ENCODE peak calls at places on chromosomes 11 and 22, in eight cellular contexts. E is naive thymus-derived CD8-positive, alpha-beta T cell; K is stimulated activated CD4-positive, alpha-beta T cell treated with anti-CD3 and anti-CD28 coated beads, Interleukin-4, amount 100 ng/mL, for 24 hours; D is activated gamma-delta T cell treated with Interleukin-2 at 50 U/mL for 16 hours; Z is brain pericyte; W is mucosa of descending colon; T is GM20000; Q is EH. H is an unnamed sample.

GRCh38 chr11:122161191-122161590 is 45.2 kb upstream of the BLID start:
- DNase-seq in D (no peak), T (no peak), Z (no peak), K (no peak), W (no peak), E (no peak), Q (no peak), H (no peak)

GRCh38 chr11:117378966-117379865 is 51.6 kb downstream of the CEP164 start:
- DNase-seq in E (no peak), K (no peak), T (no peak), W (no peak), D (no peak), Q (no peak), Z (no peak), H (no peak)

GRCh38 chr22:27581688-27582087 is 219.9 kb downstream of the MN1 start:
- DNase-seq in T (no peak), Z (no peak), E (no peak), K (no peak), Q (no peak), D (no peak), W (peak), H (no peak)

GRCh38 chr22:20021196-20022181 is 579 bp downstream of the TANGO2 start:
- DNase-seq in Q (peak), T (no peak), D (no peak), K (no peak), E (no peak), Z (no peak), W (peak), H (no peak)

GRCh38 chr22:17198188-17199130 is 20.8 kb downstream of the ADA2 start:
- DNase-seq in T (no peak), D (no peak), Z (no peak), E (no peak), Q (no peak), W (no peak), K (no peak), H (no peak)

GRCh38 chr11:117410861-117411725 is 83.4 kb downstream of the CEP164 start:
- DNase-seq in Q (no peak), T (no peak), K (no peak), Z (no peak), E (no peak), W (no peak), D (no peak), H (no peak)

GRCh38 chr11:14358729-14359439 is at the start of gene RRAS2:
- DNase-seq in Z (no peak), W (peak), D (peak), E (peak), Q (peak), T (peak), K (peak), H (peak)

GRCh38 chr11:120172921-120173705 is 35.2 kb upstream of the TRIM29 start:
- DNase-seq in W (no peak), K (no peak), T (peak), Z (no peak), E (no peak), Q (no peak), D (no peak), H (peak)

GRCh38 chr11:16986434-16987204 is 27.6 kb downstream of the PLEKHA7 start:
- DNase-seq in Z (no peak), K (peak), W (peak), T (peak), E (peak), Q (no peak), D (peak), H (peak)

GRCh38 chr11:44631831-44632230 is 66.4 kb downstream of the CD82 start:
- DNase-seq in Q (no peak), W (no peak), E (no peak), D (no peak), Z (no peak), T (no peak), K (no peak), H (no peak)

GRCh38 chr22:23281406-23282088 is 101.2 kb downstream of the BCR start:
- DNase-seq in W (peak), D (peak), E (peak), Z (peak), K (peak), Q (peak), T (peak), H (peak)

GRCh38 chr22:43185860-43186261 is 1.1 kb downstream of the TTLL12 start:
- DNase-seq in K (no peak), E (no peak), Q (peak), Z (no peak), W (peak), T (no peak), D (no peak), H (no peak)

GRCh38 chr11:128745296-128746183 is 51.7 kb downstream of the FLI1 start:
- DNase-seq in E (no peak), Q (peak), Z (no peak), T (no peak), W (no peak), K (no peak), D (no peak), H (no peak)

GRCh38 chr11:107858217-107859070 is at the start of gene SLC35F2:
- DNase-seq in D (peak), T (peak), K (peak), E (peak), Q (peak), W (peak), Z (no peak), H (peak)

GRCh38 chr22:45671783-45672563 is at the start of gene ATXN10:
- DNase-seq in K (peak), W (peak), Q (peak), E (peak), Z (peak), T (peak), D (peak), H (peak)

GRCh38 chr11:110856993-110857812 is 145.0 kb upstream of the ARHGAP20 start:
- DNase-seq in Q (no peak), E (no peak), D (no peak), W (no peak), K (no peak), Z (no peak), T (no peak), H (no peak)

GRCh38 chr22:42360348-42360747 is 71.9 kb downstream of the NFAM1 start:
- DNase-seq in W (no peak), E (no peak), Z (no peak), T (no peak), K (no peak), D (no peak), Q (no peak), H (no peak)

GRCh38 chr22:40410272-40410671 is 39.9 kb downstream of the SGSM3 start:
- DNase-seq in Q (peak), Z (no peak), D (no peak), E (no peak), W (peak), K (no peak), T (no peak), H (no peak)

GRCh38 chr11:133903875-133904817 is 52.6 kb downstream of the IGSF9B start:
- DNase-seq in T (no peak), D (no peak), Q (no peak), Z (no peak), E (no peak), K (no peak), W (no peak), H (no peak)

GRCh38 chr11:8714622-8715225 is 32.1 kb downstream of the RPL27A start:
- DNase-seq in D (no peak), Z (no peak), W (no peak), Q (peak), K (no peak), E (no peak), T (no peak), H (no peak)

GRCh38 chr11:64233913-64234839 is at the start of gene VEGFB:
- DNase-seq in K (peak), Q (peak), W (peak), E (peak), Z (no peak), D (peak), T (peak), H (no peak)

GRCh38 chr11:1160231-1161101 is 2.7 kb downstream of the MUC5AC start:
- DNase-seq in K (no peak), Q (no peak), Z (no peak), E (no peak), T (peak), W (peak), D (peak), H (no peak)

GRCh38 chr11:125079151-125079877 is 16.2 kb downstream of the SLC37A2 start:
- DNase-seq in E (no peak), T (no peak), D (no peak), W (no peak), Q (no peak), K (no peak), Z (no peak), H (no peak)

GRCh38 chr11:132427611-132428010 is 1057.2 kb downstream of the NTM start:
- DNase-seq in D (no peak), Z (no peak), Q (peak), K (no peak), T (no peak), W (no peak), E (no peak), H (no peak)

GRCh38 chr22:37933711-37934376 is 19.6 kb downstream of the C22orf23 start:
- DNase-seq in Q (peak), E (peak), K (peak), Z (peak), W (peak), D (peak), T (peak), H (peak)

GRCh38 chr11:69372589-69373250 is 78.8 kb downstream of the MYEOV start:
- DNase-seq in E (no peak), Q (no peak), D (no peak), W (peak), T (no peak), K (peak), Z (no peak), H (no peak)

GRCh38 chr11:69940246-69940610 is 121.0 kb upstream of the FGF3 start:
- DNase-seq in D (no peak), K (no peak), Z (no peak), E (no peak), Q (no peak), W (no peak), T (no peak), H (no peak)

GRCh38 chr11:64763804-64764611 is 4.2 kb upstream of the PYGM start:
- DNase-seq in D (peak), Z (no peak), W (peak), Q (no peak), K (peak), T (peak), E (peak), H (no peak)

GRCh38 chr22:30830907-30831306 is 136.2 kb downstream of the OSBP2 start:
- DNase-seq in K (no peak), W (no peak), Q (peak), D (no peak), T (peak), E (no peak), Z (no peak), H (peak)

GRCh38 chr11:34234086-34234740 is 123.6 kb downstream of the ABTB2 start:
- DNase-seq in E (peak), Z (no peak), Q (peak), D (peak), K (peak), T (peak), W (peak), H (no peak)

GRCh38 chr22:36339171-36340065 is 48.3 kb downstream of the MYH9 start:
- DNase-seq in Q (peak), T (no peak), K (peak), E (peak), Z (no peak), D (no peak), W (no peak), H (no peak)